ENCODE peak calls at places on chromosomes 2 and 18, in four cellular contexts. One of them, this sample, is unnamed. For H3K4me1 and H3K9me3, the result is how much of the 10 kb centered on the place peaks cover.

GRCh38 chr2:10449838-10450691 is 1.9 kb upstream of the ODC1 start:
- DNase-seq in SK-N-SH: peak
- DNase-seq in heart left ventricle: no peak
- DNase-seq in fibroblast of lung: peak
- DNase-seq in this sample: no peak

GRCh38 chr2:27960237-27960912 is 69.8 kb downstream of the BABAM2 start:
- DNase-seq in fibroblast of lung: peak
- DNase-seq in heart left ventricle: no peak
- DNase-seq in SK-N-SH: no peak
- DNase-seq in this sample: no peak

GRCh38 chr18:3984163-3984757 is 470.8 kb downstream of the DLGAP1 start:
- DNase-seq in fibroblast of lung: peak
- DNase-seq in SK-N-SH: no peak
- DNase-seq in heart left ventricle: no peak
- DNase-seq in this sample: no peak

GRCh38 chr18:7662866-7663265 is 95.8 kb downstream of the PTPRM start:
- DNase-seq in fibroblast of lung: no peak
- DNase-seq in SK-N-SH: no peak
- DNase-seq in heart left ventricle: no peak
- DNase-seq in this sample: no peak

GRCh38 chr2:227884511-227884947 is 13.1 kb downstream of the DAW1 start:
- DNase-seq in fibroblast of lung: peak
- DNase-seq in SK-N-SH: peak
- DNase-seq in heart left ventricle: peak
- DNase-seq in this sample: peak

GRCh38 chr2:113175736-113176695 is 2.2 kb downstream of the PSD4 start:
- DNase-seq in fibroblast of lung: no peak
- DNase-seq in heart left ventricle: no peak
- DNase-seq in SK-N-SH: no peak
- DNase-seq in this sample: peak

GRCh38 chr2:216017365-216017764 is 4.0 kb upstream of the MREG start:
- DNase-seq in heart left ventricle: no peak
- DNase-seq in fibroblast of lung: peak
- DNase-seq in SK-N-SH: peak
- DNase-seq in this sample: no peak

GRCh38 chr2:117936871-117937428 is 76.9 kb downstream of the CCDC93 start:
- DNase-seq in heart left ventricle: no peak
- DNase-seq in SK-N-SH: no peak
- DNase-seq in fibroblast of lung: no peak
- DNase-seq in this sample: no peak

GRCh38 chr2:112138143-112139032 is at the start of gene FBLN7:
- DNase-seq in heart left ventricle: peak
- DNase-seq in SK-N-SH: peak
- DNase-seq in fibroblast of lung: peak
- DNase-seq in this sample: no peak

GRCh38 chr2:174903243-174903513 is 102.0 kb downstream of the CHN1 start:
- DNase-seq in heart left ventricle: no peak
- DNase-seq in fibroblast of lung: no peak
- DNase-seq in SK-N-SH: peak
- DNase-seq in this sample: no peak

GRCh38 chr2:153055182-153055581 is 336.8 kb downstream of the ARL6IP6 start:
- DNase-seq in SK-N-SH: no peak
- DNase-seq in heart left ventricle: no peak
- DNase-seq in fibroblast of lung: no peak
- DNase-seq in this sample: no peak

GRCh38 chr2:61138859-61139258 is 23.1 kb upstream of the C2orf74 start:
- DNase-seq in heart left ventricle: no peak
- DNase-seq in fibroblast of lung: no peak
- DNase-seq in SK-N-SH: no peak
- DNase-seq in this sample: no peak

GRCh38 chr2:191679818-191680600 is 2.1 kb downstream of the NABP1 start:
- DNase-seq in SK-N-SH: no peak
- DNase-seq in heart left ventricle: no peak
- DNase-seq in fibroblast of lung: peak
- DNase-seq in this sample: peak

GRCh38 chr18:74289137-74289536 is 2.6 kb downstream of the CYB5A start:
- DNase-seq in fibroblast of lung: peak
- DNase-seq in SK-N-SH: no peak
- DNase-seq in heart left ventricle: no peak
- DNase-seq in this sample: no peak

GRCh38 chr18:74291771-74292540 is at the start of gene CYB5A:
- DNase-seq in SK-N-SH: peak
- DNase-seq in fibroblast of lung: peak
- DNase-seq in heart left ventricle: peak
- DNase-seq in this sample: peak

GRCh38 chr18:74290831-74291770 is 662 bp downstream of the CYB5A start:
- DNase-seq in fibroblast of lung: no peak
- DNase-seq in heart left ventricle: no peak
- DNase-seq in SK-N-SH: peak
- DNase-seq in this sample: peak

GRCh38 chr18:74288730-74289129 is 3.0 kb downstream of the CYB5A start:
- DNase-seq in heart left ventricle: no peak
- DNase-seq in fibroblast of lung: no peak
- DNase-seq in SK-N-SH: no peak
- DNase-seq in this sample: no peak

DNA sequence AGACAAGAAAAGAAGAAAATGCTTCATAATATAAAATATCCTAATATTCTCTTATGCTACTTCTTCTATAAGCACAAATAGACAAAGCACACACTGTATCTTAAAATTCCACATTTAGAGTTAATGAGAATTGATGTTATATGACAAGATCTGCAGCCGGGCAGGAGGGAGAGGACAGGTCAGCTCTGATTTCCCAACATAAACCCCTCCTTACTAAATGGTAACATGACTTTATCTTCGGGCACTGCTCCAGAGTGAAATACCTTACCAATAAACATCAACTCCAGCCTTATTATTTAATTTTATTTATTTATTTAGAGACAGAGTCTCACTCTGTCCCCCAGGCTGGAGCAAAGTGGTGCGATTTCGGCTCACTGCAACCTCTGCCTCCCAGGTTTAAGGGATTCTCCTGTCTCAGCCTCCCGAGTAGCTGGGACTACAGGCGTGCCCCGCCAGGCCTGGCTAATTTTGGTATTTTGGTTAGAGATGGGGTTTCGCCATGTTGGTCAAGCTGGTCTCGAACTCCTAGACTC is 1.8 kb downstream of the CYB5A start:
- DNase-seq in SK-N-SH: no peak
- DNase-seq in heart left ventricle: no peak
- DNase-seq in fibroblast of lung: no peak
- DNase-seq in this sample: no peak
- H3K4me3 ChIP-seq in SK-N-SH: no peak
- H3K4me3 ChIP-seq in heart left ventricle: no peak
- H3K4me3 ChIP-seq in fibroblast of lung: no peak
- H3K4me3 ChIP-seq in this sample: no peak

GRCh38 chr2:201114846-201115245 is 1.1 kb upstream of the CFLAR start:
- DNase-seq in fibroblast of lung: peak
- DNase-seq in SK-N-SH: no peak
- DNase-seq in heart left ventricle: no peak
- DNase-seq in this sample: no peak

GRCh38 chr2:201118121-201118956 is 2.4 kb downstream of the CFLAR start:
- DNase-seq in heart left ventricle: peak
- DNase-seq in fibroblast of lung: peak
- DNase-seq in SK-N-SH: peak
- DNase-seq in this sample: peak

GRCh38 chr2:201118957-201119848 is 3.2 kb downstream of the CFLAR start:
- DNase-seq in SK-N-SH: no peak
- DNase-seq in fibroblast of lung: peak
- DNase-seq in heart left ventricle: no peak
- DNase-seq in this sample: no peak

GRCh38 chr2:201116115-201116958 is at the start of gene CFLAR:
- DNase-seq in heart left ventricle: peak
- DNase-seq in SK-N-SH: peak
- DNase-seq in fibroblast of lung: peak
- DNase-seq in this sample: peak

DNA sequence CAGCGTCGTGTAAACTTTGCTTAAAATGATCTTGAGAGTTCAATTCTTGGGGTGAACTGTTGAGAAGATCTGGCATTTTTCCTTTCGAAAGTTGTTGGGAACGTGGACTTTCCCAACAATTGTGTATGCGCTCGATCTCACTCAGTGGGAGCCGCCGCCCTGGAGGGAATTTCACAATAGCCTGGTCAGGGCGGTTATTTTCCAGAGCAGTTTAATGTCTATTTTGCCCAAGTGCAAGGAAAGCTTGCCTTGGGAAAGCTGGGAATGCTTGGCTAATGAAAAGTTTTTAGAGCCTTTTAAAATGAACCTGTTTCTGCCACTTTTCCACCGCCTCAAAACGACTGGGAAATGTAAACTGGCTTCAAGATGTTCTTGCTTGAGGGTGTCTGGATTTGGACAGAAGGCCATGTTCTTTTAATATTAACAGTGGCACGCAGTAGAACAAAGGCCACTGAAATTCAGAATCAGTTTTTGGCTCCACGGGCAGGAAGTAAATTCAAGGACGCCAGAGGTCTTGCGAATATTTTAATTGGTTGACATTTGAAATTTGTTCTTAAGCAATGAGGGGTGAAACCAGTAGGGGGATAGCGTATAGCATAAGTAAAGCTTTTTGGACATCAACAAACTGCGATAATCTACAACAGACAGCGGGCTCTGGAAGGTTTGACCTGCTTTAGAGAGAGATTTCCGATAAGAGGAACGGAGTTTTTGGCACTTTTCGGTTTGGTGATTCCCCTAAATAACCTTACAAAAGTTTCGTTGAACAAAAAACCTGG is 1.2 kb downstream of the CFLAR start:
- DNase-seq in heart left ventricle: no peak
- DNase-seq in fibroblast of lung: peak
- DNase-seq in SK-N-SH: no peak
- DNase-seq in this sample: peak
- H3K4me1 ChIP-seq in heart left ventricle: under half
- H3K4me1 ChIP-seq in fibroblast of lung: under half
- H3K4me1 ChIP-seq in SK-N-SH: under half
- H3K4me1 ChIP-seq in this sample: under half

GRCh38 chr2:2834530-2835254 is 503.6 kb upstream of the MYT1L start:
- DNase-seq in SK-N-SH: peak
- DNase-seq in heart left ventricle: no peak
- DNase-seq in fibroblast of lung: no peak
- DNase-seq in this sample: no peak

GRCh38 chr2:2834105-2834504 is 503.0 kb upstream of the MYT1L start:
- DNase-seq in SK-N-SH: no peak
- DNase-seq in heart left ventricle: no peak
- DNase-seq in fibroblast of lung: no peak
- DNase-seq in this sample: no peak

GRCh38 chr2:2838548-2838845 is 507.4 kb upstream of the MYT1L start:
- DNase-seq in fibroblast of lung: no peak
- DNase-seq in SK-N-SH: no peak
- DNase-seq in heart left ventricle: no peak
- DNase-seq in this sample: no peak

GRCh38 chr2:2837768-2838547 is 506.9 kb upstream of the MYT1L start:
- DNase-seq in SK-N-SH: peak
- DNase-seq in heart left ventricle: no peak
- DNase-seq in fibroblast of lung: no peak
- DNase-seq in this sample: no peak

DNA sequence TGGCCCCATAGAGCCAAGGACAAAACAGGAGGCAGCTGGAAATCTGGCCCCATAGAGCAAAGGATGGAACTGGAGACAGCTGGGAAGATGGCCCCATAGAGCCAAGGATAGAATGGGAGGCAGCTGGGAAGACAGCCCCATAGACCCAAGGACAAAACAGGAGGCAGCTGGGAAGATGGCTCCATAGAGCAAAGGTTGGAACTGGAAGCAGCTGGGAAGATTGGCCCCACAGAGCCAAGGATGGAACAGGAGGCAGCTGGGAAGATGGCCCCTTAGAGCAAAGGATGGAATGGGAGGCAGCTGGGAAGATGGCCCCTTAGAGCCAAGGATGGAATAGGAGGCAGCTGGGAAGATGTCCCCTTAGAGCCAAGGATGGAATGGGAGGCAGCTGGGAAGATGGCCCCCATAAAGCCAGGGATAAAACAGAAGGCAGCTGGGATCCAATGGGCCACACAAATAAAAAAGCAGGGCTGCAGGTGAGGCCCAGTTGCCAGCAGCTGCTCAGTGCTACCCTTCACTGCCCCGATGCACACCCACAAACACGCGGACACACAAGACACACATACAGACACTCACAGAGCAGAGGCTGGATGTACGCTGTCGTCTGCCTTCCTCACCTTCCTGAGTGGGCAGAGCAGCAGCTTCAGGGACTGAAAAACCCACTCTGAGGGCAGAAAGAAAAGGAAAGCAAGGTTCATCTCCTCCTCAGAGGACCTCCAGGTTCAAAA is 505.4 kb upstream of the MYT1L start:
- DNase-seq in heart left ventricle: no peak
- DNase-seq in SK-N-SH: no peak
- DNase-seq in fibroblast of lung: no peak
- DNase-seq in this sample: no peak
- H3K9me3 ChIP-seq in heart left ventricle: under half
- H3K9me3 ChIP-seq in SK-N-SH: under half
- H3K9me3 ChIP-seq in fibroblast of lung: under half
- H3K9me3 ChIP-seq in this sample: under half

GRCh38 chr2:241534293-241534692 is 24.3 kb upstream of the BOK start:
- DNase-seq in fibroblast of lung: no peak
- DNase-seq in SK-N-SH: no peak
- DNase-seq in heart left ventricle: no peak
- DNase-seq in this sample: no peak

GRCh38 chr2:241534701-241535375 is 23.7 kb upstream of the BOK start:
- DNase-seq in heart left ventricle: no peak
- DNase-seq in SK-N-SH: no peak
- DNase-seq in fibroblast of lung: no peak
- DNase-seq in this sample: no peak

GRCh38 chr2:241532168-241532567 is 23.8 kb upstream of the STK25 start:
- DNase-seq in heart left ventricle: no peak
- DNase-seq in SK-N-SH: no peak
- DNase-seq in fibroblast of lung: no peak
- DNase-seq in this sample: no peak

GRCh38 chr2:241531161-241531722 is 22.9 kb upstream of the STK25 start:
- DNase-seq in heart left ventricle: no peak
- DNase-seq in fibroblast of lung: no peak
- DNase-seq in SK-N-SH: no peak
- DNase-seq in this sample: no peak

DNA sequence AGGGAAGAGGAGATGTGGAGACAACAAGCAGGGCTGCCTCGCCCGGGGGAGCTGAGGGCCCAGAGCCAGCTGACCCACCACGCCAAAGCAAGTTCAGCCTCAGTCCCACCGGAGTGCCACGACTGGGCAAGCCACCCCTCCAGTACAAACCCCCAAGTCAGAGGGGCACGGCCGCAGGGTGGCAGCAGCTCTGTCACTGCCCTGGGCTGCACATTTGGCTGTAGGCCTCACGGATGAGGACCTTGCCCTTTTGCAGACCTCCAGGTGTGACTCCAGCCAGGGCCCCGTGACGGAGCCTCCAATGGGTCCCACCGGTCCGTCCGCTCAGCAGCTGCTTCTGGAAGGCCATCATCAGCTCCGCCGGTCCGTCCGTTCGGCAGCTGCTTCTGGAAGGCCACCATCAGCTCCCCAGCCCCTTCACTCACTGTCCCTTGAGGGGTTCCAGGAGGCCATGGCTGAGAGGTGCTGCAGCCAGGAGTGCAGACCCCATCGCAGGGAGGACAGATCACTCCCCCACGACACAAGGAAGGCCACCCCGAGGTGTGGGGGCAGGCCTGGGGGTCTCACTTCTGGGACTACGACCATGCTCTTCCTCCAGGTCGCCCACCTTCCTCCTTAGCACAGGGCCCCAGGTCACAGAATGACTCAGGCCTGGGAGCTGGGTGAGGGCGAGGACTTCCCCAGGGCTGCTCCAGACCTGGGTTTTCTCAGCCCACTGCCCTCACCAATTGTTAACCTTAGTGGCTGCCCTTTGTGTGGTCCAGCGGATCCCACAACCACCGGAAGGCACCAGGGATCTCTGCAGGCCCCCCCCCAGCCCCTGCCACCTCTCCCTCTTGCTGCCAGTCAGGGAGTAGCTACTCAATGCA is 24.6 kb upstream of the STK25 start:
- DNase-seq in heart left ventricle: no peak
- DNase-seq in SK-N-SH: no peak
- DNase-seq in fibroblast of lung: no peak
- DNase-seq in this sample: no peak
- H3K4me3 ChIP-seq in heart left ventricle: no peak
- H3K4me3 ChIP-seq in SK-N-SH: no peak
- H3K4me3 ChIP-seq in fibroblast of lung: no peak
- H3K4me3 ChIP-seq in this sample: no peak